ENCODE peak calls at places on chromosomes 16 and 17, in ten cellular contexts. One of them, this sample, is unnamed.

GRCh38 chr17:49404371-49404770 is 10.3 kb downstream of the PHB1 start:
- DNase-seq in heart left ventricle: no peak
- DNase-seq in stomach: no peak
- DNase-seq in breast epithelium: no peak
- DNase-seq in esophagus muscularis mucosa: no peak
- DNase-seq in body of pancreas: no peak
- DNase-seq in ovary: no peak
- DNase-seq in transverse colon: no peak
- DNase-seq in lower leg skin: no peak
- DNase-seq in IMR-90: no peak
- DNase-seq in this sample: no peak

GRCh38 chr16:78591682-78592103 is 492.2 kb downstream of the WWOX start:
- DNase-seq in IMR-90: no peak
- DNase-seq in breast epithelium: no peak
- DNase-seq in ovary: no peak
- DNase-seq in heart left ventricle: no peak
- DNase-seq in esophagus muscularis mucosa: no peak
- DNase-seq in body of pancreas: no peak
- DNase-seq in lower leg skin: no peak
- DNase-seq in transverse colon: no peak
- DNase-seq in stomach: no peak
- DNase-seq in this sample: no peak

GRCh38 chr17:15348030-15348429 is 6.6 kb upstream of the TEKT3 start:
- DNase-seq in heart left ventricle: no peak
- DNase-seq in esophagus muscularis mucosa: no peak
- DNase-seq in stomach: no peak
- DNase-seq in body of pancreas: no peak
- DNase-seq in IMR-90: peak
- DNase-seq in ovary: no peak
- DNase-seq in transverse colon: peak
- DNase-seq in breast epithelium: no peak
- DNase-seq in lower leg skin: peak
- DNase-seq in this sample: no peak

GRCh38 chr17:43784628-43785101 is 4.4 kb downstream of the CFAP97D1 start:
- DNase-seq in body of pancreas: no peak
- DNase-seq in esophagus muscularis mucosa: no peak
- DNase-seq in breast epithelium: no peak
- DNase-seq in IMR-90: peak
- DNase-seq in stomach: no peak
- DNase-seq in lower leg skin: no peak
- DNase-seq in transverse colon: no peak
- DNase-seq in ovary: no peak
- DNase-seq in heart left ventricle: no peak
- DNase-seq in this sample: no peak

GRCh38 chr17:39195568-39196160 is 1.8 kb downstream of the CACNB1 start:
- DNase-seq in transverse colon: peak
- DNase-seq in esophagus muscularis mucosa: no peak
- DNase-seq in breast epithelium: no peak
- DNase-seq in stomach: no peak
- DNase-seq in heart left ventricle: no peak
- DNase-seq in lower leg skin: no peak
- DNase-seq in IMR-90: no peak
- DNase-seq in body of pancreas: no peak
- DNase-seq in ovary: no peak
- DNase-seq in this sample: no peak

GRCh38 chr16:69701866-69702265 is 24.5 kb downstream of the NQO1 start:
- DNase-seq in esophagus muscularis mucosa: no peak
- DNase-seq in IMR-90: no peak
- DNase-seq in lower leg skin: no peak
- DNase-seq in stomach: no peak
- DNase-seq in transverse colon: no peak
- DNase-seq in breast epithelium: no peak
- DNase-seq in body of pancreas: no peak
- DNase-seq in ovary: no peak
- DNase-seq in heart left ventricle: no peak
- DNase-seq in this sample: no peak

GRCh38 chr17:37650419-37651003 is 7.3 kb upstream of the DDX52 start:
- DNase-seq in breast epithelium: no peak
- DNase-seq in ovary: no peak
- DNase-seq in lower leg skin: no peak
- DNase-seq in esophagus muscularis mucosa: peak
- DNase-seq in IMR-90: peak
- DNase-seq in body of pancreas: peak
- DNase-seq in transverse colon: peak
- DNase-seq in stomach: no peak
- DNase-seq in heart left ventricle: no peak
- DNase-seq in this sample: no peak

GRCh38 chr17:33942414-33942813 is 312.7 kb upstream of the CCL2 start:
- DNase-seq in heart left ventricle: no peak
- DNase-seq in esophagus muscularis mucosa: no peak
- DNase-seq in transverse colon: no peak
- DNase-seq in lower leg skin: no peak
- DNase-seq in ovary: no peak
- DNase-seq in IMR-90: no peak
- DNase-seq in breast epithelium: no peak
- DNase-seq in stomach: no peak
- DNase-seq in body of pancreas: no peak
- DNase-seq in this sample: no peak

GRCh38 chr16:3716831-3717234 is 491 bp downstream of the TRAP1 start:
- DNase-seq in esophagus muscularis mucosa: no peak
- DNase-seq in transverse colon: peak
- DNase-seq in stomach: no peak
- DNase-seq in heart left ventricle: no peak
- DNase-seq in IMR-90: no peak
- DNase-seq in body of pancreas: peak
- DNase-seq in ovary: no peak
- DNase-seq in breast epithelium: no peak
- DNase-seq in lower leg skin: no peak
- DNase-seq in this sample: no peak

GRCh38 chr17:4003501-4004421 is 39.5 kb upstream of the ATP2A3 start:
- DNase-seq in transverse colon: peak
- DNase-seq in heart left ventricle: no peak
- DNase-seq in body of pancreas: peak
- DNase-seq in stomach: peak
- DNase-seq in esophagus muscularis mucosa: no peak
- DNase-seq in breast epithelium: no peak
- DNase-seq in ovary: no peak
- DNase-seq in IMR-90: no peak
- DNase-seq in lower leg skin: no peak
- DNase-seq in this sample: no peak

GRCh38 chr16:4765511-4766474 is 1.2 kb downstream of the ZNF500 start:
- DNase-seq in breast epithelium: no peak
- DNase-seq in heart left ventricle: no peak
- DNase-seq in esophagus muscularis mucosa: no peak
- DNase-seq in body of pancreas: no peak
- DNase-seq in stomach: no peak
- DNase-seq in IMR-90: no peak
- DNase-seq in lower leg skin: no peak
- DNase-seq in transverse colon: no peak
- DNase-seq in ovary: no peak
- DNase-seq in this sample: no peak

GRCh38 chr16:85833540-85833914 is 34.0 kb downstream of the COX4I1 start:
- DNase-seq in lower leg skin: no peak
- DNase-seq in transverse colon: no peak
- DNase-seq in esophagus muscularis mucosa: no peak
- DNase-seq in ovary: no peak
- DNase-seq in stomach: no peak
- DNase-seq in IMR-90: no peak
- DNase-seq in breast epithelium: no peak
- DNase-seq in heart left ventricle: no peak
- DNase-seq in body of pancreas: no peak
- DNase-seq in this sample: no peak

GRCh38 chr16:4733747-4734062 is 366 bp downstream of the ANKS3 start:
- DNase-seq in esophagus muscularis mucosa: no peak
- DNase-seq in body of pancreas: peak
- DNase-seq in stomach: no peak
- DNase-seq in heart left ventricle: peak
- DNase-seq in lower leg skin: no peak
- DNase-seq in ovary: no peak
- DNase-seq in IMR-90: no peak
- DNase-seq in breast epithelium: no peak
- DNase-seq in transverse colon: no peak
- DNase-seq in this sample: peak

GRCh38 chr17:63190821-63191220 is 224.8 kb downstream of the TANC2 start:
- DNase-seq in heart left ventricle: no peak
- DNase-seq in breast epithelium: no peak
- DNase-seq in esophagus muscularis mucosa: no peak
- DNase-seq in lower leg skin: no peak
- DNase-seq in stomach: no peak
- DNase-seq in transverse colon: no peak
- DNase-seq in IMR-90: no peak
- DNase-seq in body of pancreas: no peak
- DNase-seq in ovary: no peak
- DNase-seq in this sample: no peak

GRCh38 chr16:49756971-49757743 is 98.8 kb downstream of the ZNF423 start:
- DNase-seq in stomach: no peak
- DNase-seq in lower leg skin: no peak
- DNase-seq in body of pancreas: no peak
- DNase-seq in breast epithelium: no peak
- DNase-seq in transverse colon: no peak
- DNase-seq in IMR-90: no peak
- DNase-seq in ovary: no peak
- DNase-seq in esophagus muscularis mucosa: no peak
- DNase-seq in heart left ventricle: no peak
- DNase-seq in this sample: no peak

GRCh38 chr16:50988441-50988840 is 162.6 kb downstream of the SALL1 start:
- DNase-seq in stomach: no peak
- DNase-seq in ovary: no peak
- DNase-seq in esophagus muscularis mucosa: no peak
- DNase-seq in transverse colon: no peak
- DNase-seq in IMR-90: no peak
- DNase-seq in breast epithelium: no peak
- DNase-seq in body of pancreas: no peak
- DNase-seq in lower leg skin: no peak
- DNase-seq in heart left ventricle: no peak
- DNase-seq in this sample: no peak

GRCh38 chr16:8955828-8956227 is 7.9 kb downstream of the USP7 start:
- DNase-seq in lower leg skin: peak
- DNase-seq in heart left ventricle: no peak
- DNase-seq in transverse colon: no peak
- DNase-seq in ovary: no peak
- DNase-seq in body of pancreas: no peak
- DNase-seq in esophagus muscularis mucosa: no peak
- DNase-seq in IMR-90: no peak
- DNase-seq in stomach: no peak
- DNase-seq in breast epithelium: no peak
- DNase-seq in this sample: no peak

GRCh38 chr17:30375661-30376060 is 3.1 kb upstream of the CPD start:
- DNase-seq in IMR-90: peak
- DNase-seq in ovary: no peak
- DNase-seq in body of pancreas: no peak
- DNase-seq in heart left ventricle: no peak
- DNase-seq in transverse colon: no peak
- DNase-seq in esophagus muscularis mucosa: no peak
- DNase-seq in breast epithelium: no peak
- DNase-seq in lower leg skin: no peak
- DNase-seq in stomach: no peak
- DNase-seq in this sample: no peak

GRCh38 chr17:17205368-17206148 is 575 bp downstream of the PLD6 start:
- DNase-seq in lower leg skin: peak
- DNase-seq in esophagus muscularis mucosa: no peak
- DNase-seq in heart left ventricle: peak
- DNase-seq in IMR-90: peak
- DNase-seq in ovary: peak
- DNase-seq in stomach: peak
- DNase-seq in breast epithelium: no peak
- DNase-seq in body of pancreas: peak
- DNase-seq in transverse colon: peak
- DNase-seq in this sample: peak
- TF ChIP-seq POLR2A in lower leg skin: no peak
- TF ChIP-seq POLR2A in esophagus muscularis mucosa: no peak
- TF ChIP-seq POLR2A in heart left ventricle: no peak
- TF ChIP-seq POLR2A in IMR-90: no peak
- TF ChIP-seq POLR2A in ovary: no peak
- TF ChIP-seq POLR2A in stomach: no peak
- TF ChIP-seq POLR2A in breast epithelium: no peak
- TF ChIP-seq POLR2A in body of pancreas: peak
- TF ChIP-seq POLR2A in transverse colon: no peak
- TF ChIP-seq POLR2A in this sample: no peak

GRCh38 chr16:87963400-87963799 is 12.2 kb downstream of the BANP start:
- DNase-seq in esophagus muscularis mucosa: no peak
- DNase-seq in breast epithelium: no peak
- DNase-seq in lower leg skin: no peak
- DNase-seq in transverse colon: no peak
- DNase-seq in body of pancreas: no peak
- DNase-seq in IMR-90: peak
- DNase-seq in ovary: no peak
- DNase-seq in heart left ventricle: peak
- DNase-seq in stomach: no peak
- DNase-seq in this sample: no peak
- H3K4me3 ChIP-seq in esophagus muscularis mucosa: no peak
- H3K4me3 ChIP-seq in breast epithelium: no peak
- H3K4me3 ChIP-seq in lower leg skin: no peak
- H3K4me3 ChIP-seq in transverse colon: no peak
- H3K4me3 ChIP-seq in body of pancreas: no peak
- H3K4me3 ChIP-seq in IMR-90: no peak
- H3K4me3 ChIP-seq in ovary: no peak
- H3K4me3 ChIP-seq in heart left ventricle: no peak
- H3K4me3 ChIP-seq in stomach: no peak
- H3K4me3 ChIP-seq in this sample: no peak

DNA sequence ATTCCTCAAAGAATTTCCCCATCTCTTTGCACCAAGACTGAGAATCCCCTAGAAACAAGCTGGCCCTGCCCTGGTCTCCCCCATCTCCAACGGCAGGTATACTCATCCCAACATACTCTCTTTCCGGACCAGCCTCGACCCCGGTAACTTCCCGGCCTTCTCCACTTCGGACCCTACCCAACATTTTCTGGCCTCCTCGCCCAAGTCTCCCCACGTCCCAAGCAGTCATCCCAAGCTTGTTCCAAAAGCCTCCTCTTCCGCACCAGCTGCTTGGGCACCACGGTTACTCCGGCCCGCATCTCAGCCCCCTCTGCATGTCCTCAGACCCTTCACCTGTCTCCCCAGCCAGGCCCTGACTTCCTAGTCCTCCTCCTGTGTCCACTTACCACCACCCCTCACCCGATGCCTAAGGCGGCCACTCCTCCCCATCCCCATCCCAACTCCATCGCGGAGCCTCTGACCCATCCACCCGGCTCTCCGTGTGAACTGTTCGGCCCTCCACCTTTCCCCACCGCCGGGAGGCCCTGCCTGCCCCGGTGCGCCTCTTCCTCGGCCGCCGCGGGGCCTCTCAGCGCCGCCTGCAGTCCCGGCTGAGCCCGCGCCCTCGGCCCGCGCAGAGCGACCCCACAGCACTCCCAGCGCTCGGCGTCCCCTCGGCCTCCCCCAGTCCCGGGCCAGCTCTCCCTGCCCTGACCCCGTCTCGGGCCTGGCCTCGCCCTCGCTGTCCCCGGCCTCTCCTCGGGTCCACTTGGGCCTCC is 993 bp downstream of the PITPNA start:
- DNase-seq in ovary: no peak
- DNase-seq in esophagus muscularis mucosa: no peak
- DNase-seq in heart left ventricle: no peak
- DNase-seq in lower leg skin: no peak
- DNase-seq in breast epithelium: no peak
- DNase-seq in body of pancreas: peak
- DNase-seq in stomach: no peak
- DNase-seq in transverse colon: no peak
- DNase-seq in IMR-90: no peak
- DNase-seq in this sample: no peak
- TF ChIP-seq CTCF in ovary: peak
- TF ChIP-seq CTCF in esophagus muscularis mucosa: peak
- TF ChIP-seq CTCF in heart left ventricle: peak
- TF ChIP-seq CTCF in lower leg skin: no peak
- TF ChIP-seq CTCF in breast epithelium: no peak
- TF ChIP-seq CTCF in body of pancreas: peak
- TF ChIP-seq CTCF in stomach: no peak
- TF ChIP-seq CTCF in transverse colon: peak
- TF ChIP-seq CTCF in IMR-90: peak
- TF ChIP-seq CTCF in this sample: peak

GRCh38 chr17:45286286-45286685 is 24.4 kb upstream of the SPATA32 start:
- DNase-seq in body of pancreas: no peak
- DNase-seq in heart left ventricle: no peak
- DNase-seq in transverse colon: no peak
- DNase-seq in esophagus muscularis mucosa: no peak
- DNase-seq in ovary: no peak
- DNase-seq in breast epithelium: no peak
- DNase-seq in IMR-90: no peak
- DNase-seq in lower leg skin: no peak
- DNase-seq in stomach: no peak
- DNase-seq in this sample: no peak
- TF ChIP-seq POLR2A in body of pancreas: no peak
- TF ChIP-seq POLR2A in heart left ventricle: no peak
- TF ChIP-seq POLR2A in transverse colon: no peak
- TF ChIP-seq POLR2A in esophagus muscularis mucosa: no peak
- TF ChIP-seq POLR2A in ovary: no peak
- TF ChIP-seq POLR2A in breast epithelium: no peak
- TF ChIP-seq POLR2A in IMR-90: no peak
- TF ChIP-seq POLR2A in lower leg skin: no peak
- TF ChIP-seq POLR2A in stomach: no peak
- TF ChIP-seq POLR2A in this sample: no peak

This sample was measured in prostate gland.